ENCODE peak calls at places on chromosomes 2 and 18, in six cellular contexts. K is activated CD4-positive, alpha-beta T cell treated with anti-CD3 and anti-CD28 coated beads for 4 hours; S is A549; B is SW480; M is amniotic stem cell; G is midbrain. E is an unnamed sample.

GRCh38 chr2:210302326-210302725 is 12.6 kb downstream of the MYL1 start:
- DNase-seq in K (no peak), S (no peak), B (no peak), M (no peak), G (no peak), E (no peak)

GRCh38 chr2:181104512-181105121 is 124.2 kb downstream of the UBE2E3 start:
- DNase-seq in K (peak), S (peak), B (peak), M (peak), G (peak), E (peak)

GRCh38 chr2:65722028-65722427 is 289.6 kb upstream of the SPRED2 start:
- DNase-seq in K (no peak), S (peak), B (peak), M (no peak), G (peak), E (no peak)

GRCh38 chr2:100184055-100184737 is 41.8 kb upstream of the AFF3 start:
- DNase-seq in K (no peak), S (no peak), B (no peak), M (no peak), G (no peak), E (no peak)

GRCh38 chr18:11857177-11857887 is 6.1 kb downstream of the CHMP1B start:
- DNase-seq in K (no peak), S (peak), B (peak), M (peak), G (no peak), E (peak)

GRCh38 chr2:126790987-126791780 is 107.5 kb upstream of the TEX51 start:
- DNase-seq in K (no peak), S (no peak), B (no peak), M (no peak), G (no peak), E (no peak)

GRCh38 chr2:5387421-5387820 is 304.8 kb upstream of the SOX11 start:
- DNase-seq in K (no peak), S (no peak), B (no peak), M (no peak), G (no peak), E (no peak)

GRCh38 chr2:191056218-191056617 is 42.2 kb upstream of the STAT1 start:
- DNase-seq in K (no peak), S (no peak), B (no peak), M (no peak), G (no peak), E (no peak)

GRCh38 chr2:191885103-191885502 is 38.2 kb upstream of the CAVIN2 start:
- DNase-seq in K (no peak), S (no peak), B (no peak), M (no peak), G (no peak), E (no peak)

GRCh38 chr18:34809697-34810096 is 99.6 kb downstream of the DTNA start:
- DNase-seq in K (no peak), S (peak), B (no peak), M (no peak), G (peak), E (peak)

GRCh38 chr2:57869763-57870344 is 176.8 kb upstream of the VRK2 start:
- DNase-seq in K (no peak), S (no peak), B (no peak), M (no peak), G (no peak), E (no peak)

E was measured in SJSA1.